ENCODE peak calls at places on chromosomes 4 and X, in eight cellular contexts. A is cardiac fibroblast, M is mammary epithelial cell, B is lower leg skin, Q is AG04449, S is psoas muscle, U is A549, E is tibial artery. O is an unnamed sample.

GRCh38 chrX:20711366-20711765 is 444.7 kb upstream of the RPS6KA3 start:
- DNase-seq in A (no peak), M (no peak), S (no peak), E (no peak), B (no peak), U (no peak), Q (no peak), O (no peak)

GRCh38 chr4:108624263-108625056 is 4.1 kb downstream of the RPL34 start:
- DNase-seq in Q (no peak), M (no peak), U (no peak), A (no peak), E (no peak), S (no peak), B (no peak), O (no peak)

GRCh38 chrX:150152036-150152435 is 211.1 kb upstream of the MAMLD1 start:
- DNase-seq in S (no peak), U (no peak), Q (no peak), E (no peak), M (no peak), B (no peak), A (no peak), O (no peak)

GRCh38 chr4:58465031-58465430 is 1354.8 kb upstream of the IGFBP7 start:
- DNase-seq in S (no peak), U (no peak), A (no peak), B (no peak), E (no peak), M (no peak), Q (no peak), O (no peak)

GRCh38 chr4:150348079-150348478 is 233.9 kb upstream of the MAB21L2 start:
- DNase-seq in E (no peak), B (no peak), A (peak; percentile 78), S (no peak), Q (peak; percentile 33), M (peak; percentile 74), U (no peak), O (no peak)

GRCh38 chrX:38654302-38654701 is 93.0 kb downstream of the TSPAN7 start:
- DNase-seq in B (no peak), Q (no peak), S (no peak), E (no peak), M (peak; percentile 28), U (peak; percentile 7), A (peak; percentile 52), O (no peak)

GRCh38 chr4:61693520-61693919 is 493.4 kb downstream of the ADGRL3 start:
- DNase-seq in A (no peak), Q (no peak), B (no peak), M (no peak), U (no peak), E (no peak), S (no peak), O (no peak)

GRCh38 chrX:154526901-154527675 is 11.1 kb upstream of the FAM3A start:
- DNase-seq in E (peak; percentile 86), U (no peak), A (peak; percentile 74), B (peak; percentile 67), M (peak; percentile 69), S (peak; percentile 73), Q (no peak), O (no peak)

GRCh38 chrX:124018031-124018430 is 56.5 kb downstream of the STAG2 start:
- DNase-seq in B (no peak), E (no peak), M (no peak), U (no peak), Q (no peak), S (no peak), A (peak; percentile 13), O (no peak)

GRCh38 chrX:140050906-140051305 is 85.6 kb upstream of the CXorf66 start:
- DNase-seq in S (no peak), U (no peak), A (peak; percentile 8), M (no peak), E (no peak), B (no peak), Q (no peak), O (no peak)

GRCh38 chr4:25936696-25937095 is 22.7 kb downstream of the SMIM20 start:
- DNase-seq in Q (no peak), S (no peak), A (no peak), E (no peak), B (no peak), U (no peak), M (no peak), O (no peak)

GRCh38 chr4:849478-850175 is 23.7 kb upstream of the CPLX1 start:
- DNase-seq in A (no peak), M (no peak), U (no peak), S (peak; percentile 10), B (no peak), Q (no peak), E (no peak), O (no peak)

GRCh38 chr4:150578745-150579470 is 3.0 kb upstream of the MAB21L2 start:
- DNase-seq in S (no peak), Q (no peak), E (no peak), B (no peak), U (no peak), A (peak; percentile 45), M (no peak), O (no peak)

GRCh38 chr4:86730310-86730709 is 118.9 kb downstream of the SLC10A6 start:
- DNase-seq in M (no peak), A (no peak), U (no peak), Q (no peak), E (no peak), S (no peak), B (no peak), O (no peak)

GRCh38 chr4:27005512-27006246 is 145.0 kb downstream of the STIM2 start:
- DNase-seq in S (no peak), E (no peak), M (peak; percentile 67), B (no peak), U (no peak), A (peak; percentile 92), Q (no peak), O (no peak)

GRCh38 chr4:108172231-108172779 is 3.6 kb upstream of the LEF1 start:
- DNase-seq in Q (no peak), A (no peak), B (no peak), S (no peak), U (no peak), E (no peak), M (no peak), O (no peak)

GRCh38 chr4:20474119-20474518 is 222.4 kb downstream of the SLIT2 start:
- DNase-seq in B (no peak), M (peak; percentile 12), U (no peak), S (no peak), A (peak; percentile 57), Q (no peak), E (no peak), O (no peak)

GRCh38 chrX:146055733-146056132 is 238.1 kb downstream of the SLITRK2 start:
- DNase-seq in U (no peak), E (no peak), Q (no peak), M (no peak), B (no peak), S (no peak), A (no peak), O (no peak)

GRCh38 chrX:46912098-46912672 is at the start of gene JADE3:
- DNase-seq in S (peak; percentile 67), M (peak; percentile 67), B (peak; percentile 24), E (peak; percentile 81), U (peak; percentile 61), A (peak; percentile 70), Q (no peak), O (no peak)

GRCh38 chrX:20263474-20263873 is 3.2 kb downstream of the RPS6KA3 start:
- DNase-seq in M (peak; percentile 32), U (no peak), Q (no peak), S (no peak), E (no peak), B (no peak), A (peak; percentile 42), O (no peak)

GRCh38 chr4:165011403-165011802 is 20.4 kb upstream of the TRIM60 start:
- DNase-seq in S (no peak), E (no peak), Q (no peak), U (no peak), B (no peak), A (no peak), M (peak; percentile 6), O (no peak)

GRCh38 chr4:165010991-165011390 is 20.8 kb upstream of the TRIM60 start:
- DNase-seq in S (no peak), A (no peak), Q (no peak), E (no peak), B (no peak), U (no peak), M (no peak), O (no peak)

GRCh38 chr4:165013691-165014090 is 18.1 kb upstream of the TRIM60 start:
- DNase-seq in Q (no peak), M (no peak), B (no peak), S (no peak), E (no peak), A (no peak), U (no peak), O (no peak)

DNA sequence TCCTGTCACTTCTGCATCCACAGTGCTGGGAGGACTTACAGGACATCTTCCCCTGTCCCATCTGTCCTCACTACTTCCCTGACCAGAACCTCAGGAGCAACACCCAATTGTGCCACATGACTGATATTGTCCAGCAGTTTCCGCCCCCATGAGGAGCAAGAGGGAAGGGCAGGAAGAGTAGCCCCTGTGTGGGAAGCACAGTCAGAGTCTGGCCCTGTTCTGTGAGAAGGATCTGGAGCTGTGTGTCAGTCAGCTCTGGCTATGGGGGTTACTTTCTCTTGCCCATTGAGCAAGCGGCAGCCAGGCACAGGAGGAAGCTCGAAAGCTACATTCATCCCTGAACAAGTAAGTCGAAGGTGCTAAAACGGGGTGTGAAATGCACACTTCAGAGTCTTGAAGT is 14.8 kb upstream of the TRIM60 start:
- DNase-seq in U (peak; percentile 1), S (no peak), A (no peak), Q (no peak), E (no peak), M (no peak), B (no peak), O (no peak)
- TF ChIP-seq CTCF in U (no peak), S (no peak), A (peak; percentile 21), Q (no peak), E (no peak), M (no peak), B (no peak), O (no peak)

GRCh38 chr4:187996502-187997177 is 1.1 kb downstream of the ZFP42 start:
- DNase-seq in U (no peak), B (no peak), Q (no peak), M (no peak), E (no peak), A (no peak), S (no peak), O (no peak)
- TF ChIP-seq CTCF in U (no peak), B (no peak), Q (no peak), M (no peak), E (no peak), A (no peak), S (no peak), O (no peak)

GRCh38 chr4:87975466-87975865 is at the start of gene SPP1:
- DNase-seq in S (no peak), Q (no peak), U (peak; percentile 25), M (peak; percentile 25), A (no peak), E (no peak), B (no peak), O (no peak)
- TF ChIP-seq CTCF in S (no peak), Q (no peak), U (no peak), M (no peak), A (no peak), E (no peak), B (no peak), O (no peak)

GRCh38 chr4:89439533-89439932 is 131.9 kb upstream of the GPRIN3 start:
- DNase-seq in M (no peak), S (no peak), E (no peak), U (no peak), A (no peak), B (no peak), Q (no peak), O (no peak)

GRCh38 chr4:89434364-89434988 is 126.9 kb upstream of the GPRIN3 start:
- DNase-seq in E (no peak), Q (no peak), B (no peak), U (peak; percentile 6), S (no peak), A (peak; percentile 67), M (peak; percentile 24), O (no peak)

GRCh38 chr4:89438102-89438831 is 130.7 kb upstream of the GPRIN3 start:
- DNase-seq in B (peak; percentile 14), M (peak; percentile 44), S (peak; percentile 9), U (peak; percentile 21), E (no peak), Q (no peak), A (peak; percentile 70), O (no peak)
- TF ChIP-seq CTCF in B (no peak), M (peak; percentile 32), S (no peak), U (peak; percentile 33), E (peak; percentile 14), Q (peak; percentile 6), A (peak; percentile 51), O (no peak)